ENCODE peak calls at places on chromosomes 12 and 14, in seven cellular contexts. F is pancreas; X is ACHN; H is activated CD4-positive, alpha-beta T cell treated with anti-CD3 and anti-CD28 coated beads for 48 hours; D is astrocyte of the cerebellum; Q is AG08395; B is AG04449. A is an unnamed sample.

GRCh38 chr12:25689996-25690501 is 137.0 kb upstream of the LMNTD1 start:
- DNase-seq in F (peak), X (no peak), H (no peak), D (no peak), Q (peak), B (no peak), A (peak)

GRCh38 chr14:102573591-102574046 is 18.8 kb upstream of the RCOR1 start:
- DNase-seq in F (no peak), X (no peak), H (no peak), D (no peak), Q (no peak), B (no peak), A (no peak)

GRCh38 chr14:65045691-65046090 is 56.6 kb downstream of the MAX start:
- DNase-seq in F (no peak), X (no peak), H (no peak), D (no peak), Q (no peak), B (no peak), A (no peak)

GRCh38 chr14:104549536-104550339 is 29.8 kb upstream of the C14orf180 start:
- DNase-seq in F (no peak), X (no peak), H (no peak), D (no peak), Q (no peak), B (no peak), A (no peak)

GRCh38 chr12:79778802-79779201 is 88.0 kb upstream of the PAWR start:
- DNase-seq in F (no peak), X (no peak), H (no peak), D (no peak), Q (no peak), B (no peak), A (no peak)

GRCh38 chr12:96436366-96437295 is 36.4 kb upstream of the CDK17 start:
- DNase-seq in F (no peak), X (no peak), H (no peak), D (no peak), Q (no peak), B (no peak), A (no peak)

GRCh38 chr12:104623920-104624319 is 167.2 kb downstream of the CHST11 start:
- DNase-seq in F (no peak), X (no peak), H (no peak), D (no peak), Q (no peak), B (no peak), A (no peak)

GRCh38 chr12:114936148-114937099 is 252.4 kb upstream of the TBX3 start:
- DNase-seq in F (no peak), X (no peak), H (no peak), D (no peak), Q (no peak), B (no peak), A (no peak)

GRCh38 chr12:77238368-77238767 is 173.0 kb upstream of the E2F7 start:
- DNase-seq in F (no peak), X (no peak), H (no peak), D (no peak), Q (no peak), B (no peak), A (no peak)

GRCh38 chr14:95058491-95058890 is 98.8 kb downstream of the DICER1 start:
- DNase-seq in F (no peak), X (no peak), H (no peak), D (no peak), Q (no peak), B (no peak), A (no peak)

GRCh38 chr14:70097576-70098256 is 91.0 kb downstream of the SLC8A3 start:
- DNase-seq in F (no peak), X (no peak), H (no peak), D (no peak), Q (no peak), B (no peak), A (peak)

GRCh38 chr12:126708492-126708896 is 1558.5 kb upstream of the TMEM132C start:
- DNase-seq in F (no peak), X (no peak), H (peak), D (peak), Q (peak), B (no peak), A (no peak)

GRCh38 chr12:103645202-103645601 is 58.1 kb downstream of the STAB2 start:
- DNase-seq in F (no peak), X (no peak), H (no peak), D (no peak), Q (no peak), B (peak), A (no peak)

GRCh38 chr14:78567343-78567742 is 397.2 kb downstream of the NRXN3 start:
- DNase-seq in F (no peak), X (no peak), H (no peak), D (peak), Q (peak), B (no peak), A (no peak)

GRCh38 chr12:86233126-86233525 is 23.1 kb downstream of the MGAT4C start:
- DNase-seq in F (no peak), X (no peak), H (no peak), D (peak), Q (no peak), B (no peak), A (no peak)

GRCh38 chr12:45540661-45541341 is 188.7 kb upstream of the ARID2 start:
- DNase-seq in F (no peak), X (no peak), H (no peak), D (no peak), Q (no peak), B (no peak), A (no peak)

GRCh38 chr14:68509188-68509953 is 283.5 kb downstream of the ZFP36L1 start:
- DNase-seq in F (no peak), X (no peak), H (no peak), D (no peak), Q (no peak), B (no peak), A (no peak)

GRCh38 chr12:77160931-77161330 is 95.6 kb upstream of the E2F7 start:
- DNase-seq in F (no peak), X (no peak), H (no peak), D (no peak), Q (peak), B (no peak), A (no peak)

GRCh38 chr14:61498811-61499210 is 177.4 kb downstream of the PRKCH start:
- DNase-seq in F (no peak), X (no peak), H (no peak), D (no peak), Q (peak), B (no peak), A (no peak)

GRCh38 chr14:103547941-103548462 is 14.5 kb downstream of the BAG5 start:
- DNase-seq in F (peak), X (no peak), H (no peak), D (no peak), Q (no peak), B (no peak), A (no peak)

GRCh38 chr12:53938276-53939140 is at the start of gene HOXC13:
- DNase-seq in F (peak), X (peak), H (peak), D (no peak), Q (peak), B (no peak), A (no peak)

GRCh38 chr14:92759300-92759678 is 10.9 kb upstream of the LGMN start:
- DNase-seq in F (no peak), X (peak), H (peak), D (no peak), Q (no peak), B (no peak), A (no peak)

GRCh38 chr14:91245029-91245428 is 525 bp upstream of the GPR68 start:
- DNase-seq in F (no peak), X (no peak), H (peak), D (no peak), Q (no peak), B (no peak), A (no peak)

GRCh38 chr12:113961921-113962710 is 4.0 kb downstream of the RBM19 start:
- DNase-seq in F (no peak), X (peak), H (peak), D (no peak), Q (peak), B (no peak), A (no peak)

A was measured in lung.